ENCODE peak calls at places on chromosomes 4 and X, in seven cellular contexts. One of them, this sample, is unnamed.

GRCh38 chrX:23662187-23662586 is 5.1 kb upstream of the PRDX4 start:
- DNase-seq in MCF 10A: no peak
- DNase-seq in cardiac muscle cell: no peak
- DNase-seq in WERI-Rb-1: no peak
- DNase-seq in astrocyte of the spinal cord: no peak
- DNase-seq in esophagus squamous epithelium: no peak
- DNase-seq in tibial nerve: no peak
- DNase-seq in this sample: no peak

GRCh38 chrX:120517936-120518335 is 42.8 kb downstream of the CUL4B start:
- DNase-seq in MCF 10A: peak
- DNase-seq in tibial nerve: no peak
- DNase-seq in cardiac muscle cell: no peak
- DNase-seq in esophagus squamous epithelium: no peak
- DNase-seq in astrocyte of the spinal cord: peak
- DNase-seq in WERI-Rb-1: no peak
- DNase-seq in this sample: no peak

GRCh38 chr4:87975466-87975865 is at the start of gene SPP1:
- DNase-seq in tibial nerve: no peak
- DNase-seq in WERI-Rb-1: no peak
- DNase-seq in MCF 10A: peak
- DNase-seq in cardiac muscle cell: peak
- DNase-seq in astrocyte of the spinal cord: peak
- DNase-seq in esophagus squamous epithelium: no peak
- DNase-seq in this sample: peak

GRCh38 chr4:168995537-168996295 is 14.3 kb downstream of the CBR4 start:
- DNase-seq in MCF 10A: peak
- DNase-seq in astrocyte of the spinal cord: peak
- DNase-seq in tibial nerve: no peak
- DNase-seq in esophagus squamous epithelium: no peak
- DNase-seq in cardiac muscle cell: no peak
- DNase-seq in WERI-Rb-1: no peak
- DNase-seq in this sample: no peak

GRCh38 chr4:185782523-185782922 is 29.5 kb downstream of the SORBS2 start:
- DNase-seq in MCF 10A: no peak
- DNase-seq in WERI-Rb-1: no peak
- DNase-seq in esophagus squamous epithelium: no peak
- DNase-seq in tibial nerve: no peak
- DNase-seq in cardiac muscle cell: no peak
- DNase-seq in astrocyte of the spinal cord: peak
- DNase-seq in this sample: no peak

GRCh38 chrX:38929966-38930421 is 128.7 kb downstream of the MID1IP1 start:
- DNase-seq in MCF 10A: peak
- DNase-seq in astrocyte of the spinal cord: peak
- DNase-seq in esophagus squamous epithelium: no peak
- DNase-seq in cardiac muscle cell: peak
- DNase-seq in tibial nerve: no peak
- DNase-seq in WERI-Rb-1: no peak
- DNase-seq in this sample: no peak

GRCh38 chr4:103002551-103002950 is 17.0 kb downstream of the SLC9B1 start:
- DNase-seq in esophagus squamous epithelium: no peak
- DNase-seq in WERI-Rb-1: no peak
- DNase-seq in astrocyte of the spinal cord: peak
- DNase-seq in tibial nerve: no peak
- DNase-seq in MCF 10A: peak
- DNase-seq in cardiac muscle cell: peak
- DNase-seq in this sample: no peak

GRCh38 chr4:41725254-41725653 is 23.3 kb downstream of the PHOX2B start:
- DNase-seq in esophagus squamous epithelium: no peak
- DNase-seq in tibial nerve: no peak
- DNase-seq in cardiac muscle cell: no peak
- DNase-seq in WERI-Rb-1: peak
- DNase-seq in astrocyte of the spinal cord: no peak
- DNase-seq in MCF 10A: no peak
- DNase-seq in this sample: no peak

GRCh38 chrX:9677098-9677739 is 88.4 kb downstream of the GPR143 start:
- DNase-seq in MCF 10A: no peak
- DNase-seq in tibial nerve: no peak
- DNase-seq in esophagus squamous epithelium: no peak
- DNase-seq in astrocyte of the spinal cord: peak
- DNase-seq in cardiac muscle cell: no peak
- DNase-seq in WERI-Rb-1: no peak
- DNase-seq in this sample: peak

GRCh38 chr4:1578968-1579833 is 104.9 kb downstream of the FAM53A start:
- DNase-seq in MCF 10A: peak
- DNase-seq in astrocyte of the spinal cord: peak
- DNase-seq in cardiac muscle cell: peak
- DNase-seq in tibial nerve: peak
- DNase-seq in esophagus squamous epithelium: peak
- DNase-seq in WERI-Rb-1: peak
- DNase-seq in this sample: peak

GRCh38 chrX:81195712-81196111 is 6.0 kb downstream of the HMGN5 start:
- DNase-seq in tibial nerve: peak
- DNase-seq in cardiac muscle cell: peak
- DNase-seq in WERI-Rb-1: peak
- DNase-seq in esophagus squamous epithelium: no peak
- DNase-seq in astrocyte of the spinal cord: peak
- DNase-seq in MCF 10A: peak
- DNase-seq in this sample: peak

GRCh38 chr4:125097729-125098128 is 217.0 kb upstream of the FAT4 start:
- DNase-seq in esophagus squamous epithelium: no peak
- DNase-seq in WERI-Rb-1: no peak
- DNase-seq in cardiac muscle cell: no peak
- DNase-seq in astrocyte of the spinal cord: no peak
- DNase-seq in MCF 10A: peak
- DNase-seq in tibial nerve: no peak
- DNase-seq in this sample: no peak

GRCh38 chrX:115588180-115588579 is 27.2 kb downstream of the PLS3 start:
- DNase-seq in cardiac muscle cell: no peak
- DNase-seq in astrocyte of the spinal cord: no peak
- DNase-seq in esophagus squamous epithelium: no peak
- DNase-seq in WERI-Rb-1: no peak
- DNase-seq in MCF 10A: no peak
- DNase-seq in tibial nerve: no peak
- DNase-seq in this sample: no peak

GRCh38 chr4:8410641-8411271 is 29.8 kb downstream of the ACOX3 start:
- DNase-seq in astrocyte of the spinal cord: peak
- DNase-seq in esophagus squamous epithelium: no peak
- DNase-seq in MCF 10A: peak
- DNase-seq in tibial nerve: peak
- DNase-seq in cardiac muscle cell: peak
- DNase-seq in WERI-Rb-1: peak
- DNase-seq in this sample: no peak

GRCh38 chr4:10655968-10656367 is 28.6 kb downstream of the CLNK start:
- DNase-seq in tibial nerve: no peak
- DNase-seq in MCF 10A: peak
- DNase-seq in WERI-Rb-1: no peak
- DNase-seq in cardiac muscle cell: no peak
- DNase-seq in esophagus squamous epithelium: no peak
- DNase-seq in astrocyte of the spinal cord: peak
- DNase-seq in this sample: no peak

GRCh38 chr4:68927165-68927564 is 24.4 kb downstream of the UGT2A3 start:
- DNase-seq in tibial nerve: no peak
- DNase-seq in cardiac muscle cell: no peak
- DNase-seq in astrocyte of the spinal cord: no peak
- DNase-seq in WERI-Rb-1: no peak
- DNase-seq in esophagus squamous epithelium: no peak
- DNase-seq in MCF 10A: peak
- DNase-seq in this sample: no peak

GRCh38 chr4:20422398-20422797 is 170.7 kb downstream of the SLIT2 start:
- DNase-seq in cardiac muscle cell: peak
- DNase-seq in MCF 10A: peak
- DNase-seq in tibial nerve: no peak
- DNase-seq in astrocyte of the spinal cord: peak
- DNase-seq in WERI-Rb-1: peak
- DNase-seq in esophagus squamous epithelium: no peak
- DNase-seq in this sample: peak

GRCh38 chr4:4663028-4663427 is 121.2 kb upstream of the STX18 start:
- DNase-seq in MCF 10A: peak
- DNase-seq in WERI-Rb-1: no peak
- DNase-seq in cardiac muscle cell: no peak
- DNase-seq in tibial nerve: no peak
- DNase-seq in esophagus squamous epithelium: no peak
- DNase-seq in astrocyte of the spinal cord: peak
- DNase-seq in this sample: no peak

GRCh38 chr4:94000559-94000958 is 172.0 kb downstream of the ATOH1 start:
- DNase-seq in tibial nerve: no peak
- DNase-seq in astrocyte of the spinal cord: no peak
- DNase-seq in MCF 10A: peak
- DNase-seq in esophagus squamous epithelium: no peak
- DNase-seq in cardiac muscle cell: no peak
- DNase-seq in WERI-Rb-1: no peak
- DNase-seq in this sample: no peak
- TF ChIP-seq CTCF in tibial nerve: no peak
- TF ChIP-seq CTCF in astrocyte of the spinal cord: no peak
- TF ChIP-seq CTCF in MCF 10A: no peak
- TF ChIP-seq CTCF in esophagus squamous epithelium: no peak
- TF ChIP-seq CTCF in cardiac muscle cell: no peak
- TF ChIP-seq CTCF in WERI-Rb-1: no peak
- TF ChIP-seq CTCF in this sample: no peak

GRCh38 chr4:92599044-92599443 is 295.3 kb downstream of the GRID2 start:
- DNase-seq in astrocyte of the spinal cord: peak
- DNase-seq in MCF 10A: peak
- DNase-seq in esophagus squamous epithelium: no peak
- DNase-seq in WERI-Rb-1: no peak
- DNase-seq in cardiac muscle cell: no peak
- DNase-seq in tibial nerve: no peak
- DNase-seq in this sample: no peak

GRCh38 chr4:92606227-92606626 is 302.5 kb downstream of the GRID2 start:
- DNase-seq in MCF 10A: no peak
- DNase-seq in esophagus squamous epithelium: no peak
- DNase-seq in cardiac muscle cell: no peak
- DNase-seq in astrocyte of the spinal cord: no peak
- DNase-seq in tibial nerve: no peak
- DNase-seq in WERI-Rb-1: no peak
- DNase-seq in this sample: no peak

DNA sequence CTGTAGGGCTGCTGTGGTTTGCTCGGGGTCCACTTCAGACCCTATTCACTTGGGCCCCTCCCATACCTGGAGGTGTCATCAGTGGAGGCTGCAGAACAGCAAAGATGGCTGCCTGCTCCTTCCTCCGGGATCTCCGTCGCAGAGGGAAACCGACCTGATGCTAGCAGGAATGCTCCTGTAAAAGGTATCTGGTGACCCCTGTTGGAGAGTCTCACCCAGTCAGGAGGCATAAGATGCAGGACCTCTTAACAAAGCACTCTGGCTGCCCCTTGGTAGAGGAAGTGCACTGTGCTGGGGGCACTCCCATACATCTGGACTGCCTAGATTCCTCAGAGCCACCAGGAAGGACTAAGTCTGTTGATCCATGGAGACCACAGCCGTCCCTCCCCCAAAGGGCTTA is 296.9 kb downstream of the GRID2 start:
- DNase-seq in cardiac muscle cell: peak
- DNase-seq in astrocyte of the spinal cord: no peak
- DNase-seq in esophagus squamous epithelium: no peak
- DNase-seq in WERI-Rb-1: peak
- DNase-seq in tibial nerve: no peak
- DNase-seq in MCF 10A: no peak
- DNase-seq in this sample: no peak
- TF ChIP-seq CTCF in cardiac muscle cell: no peak
- TF ChIP-seq CTCF in astrocyte of the spinal cord: no peak
- TF ChIP-seq CTCF in esophagus squamous epithelium: no peak
- TF ChIP-seq CTCF in WERI-Rb-1: peak
- TF ChIP-seq CTCF in tibial nerve: no peak
- TF ChIP-seq CTCF in MCF 10A: no peak
- TF ChIP-seq CTCF in this sample: no peak

GRCh38 chr4:2756691-2757350 is 685 bp upstream of the TNIP2 start:
- DNase-seq in cardiac muscle cell: no peak
- DNase-seq in esophagus squamous epithelium: no peak
- DNase-seq in tibial nerve: no peak
- DNase-seq in WERI-Rb-1: no peak
- DNase-seq in astrocyte of the spinal cord: no peak
- DNase-seq in MCF 10A: no peak
- DNase-seq in this sample: no peak

GRCh38 chr4:2763511-2763967 is 7.4 kb upstream of the TNIP2 start:
- DNase-seq in MCF 10A: no peak
- DNase-seq in esophagus squamous epithelium: no peak
- DNase-seq in cardiac muscle cell: no peak
- DNase-seq in WERI-Rb-1: no peak
- DNase-seq in tibial nerve: no peak
- DNase-seq in astrocyte of the spinal cord: no peak
- DNase-seq in this sample: no peak

GRCh38 chr4:2757426-2757825 is 1.3 kb upstream of the TNIP2 start:
- DNase-seq in astrocyte of the spinal cord: no peak
- DNase-seq in MCF 10A: no peak
- DNase-seq in WERI-Rb-1: no peak
- DNase-seq in cardiac muscle cell: no peak
- DNase-seq in tibial nerve: no peak
- DNase-seq in esophagus squamous epithelium: no peak
- DNase-seq in this sample: no peak

GRCh38 chr4:2762048-2762447 is 5.9 kb upstream of the TNIP2 start:
- DNase-seq in esophagus squamous epithelium: no peak
- DNase-seq in MCF 10A: no peak
- DNase-seq in WERI-Rb-1: no peak
- DNase-seq in tibial nerve: no peak
- DNase-seq in astrocyte of the spinal cord: no peak
- DNase-seq in cardiac muscle cell: no peak
- DNase-seq in this sample: no peak

DNA sequence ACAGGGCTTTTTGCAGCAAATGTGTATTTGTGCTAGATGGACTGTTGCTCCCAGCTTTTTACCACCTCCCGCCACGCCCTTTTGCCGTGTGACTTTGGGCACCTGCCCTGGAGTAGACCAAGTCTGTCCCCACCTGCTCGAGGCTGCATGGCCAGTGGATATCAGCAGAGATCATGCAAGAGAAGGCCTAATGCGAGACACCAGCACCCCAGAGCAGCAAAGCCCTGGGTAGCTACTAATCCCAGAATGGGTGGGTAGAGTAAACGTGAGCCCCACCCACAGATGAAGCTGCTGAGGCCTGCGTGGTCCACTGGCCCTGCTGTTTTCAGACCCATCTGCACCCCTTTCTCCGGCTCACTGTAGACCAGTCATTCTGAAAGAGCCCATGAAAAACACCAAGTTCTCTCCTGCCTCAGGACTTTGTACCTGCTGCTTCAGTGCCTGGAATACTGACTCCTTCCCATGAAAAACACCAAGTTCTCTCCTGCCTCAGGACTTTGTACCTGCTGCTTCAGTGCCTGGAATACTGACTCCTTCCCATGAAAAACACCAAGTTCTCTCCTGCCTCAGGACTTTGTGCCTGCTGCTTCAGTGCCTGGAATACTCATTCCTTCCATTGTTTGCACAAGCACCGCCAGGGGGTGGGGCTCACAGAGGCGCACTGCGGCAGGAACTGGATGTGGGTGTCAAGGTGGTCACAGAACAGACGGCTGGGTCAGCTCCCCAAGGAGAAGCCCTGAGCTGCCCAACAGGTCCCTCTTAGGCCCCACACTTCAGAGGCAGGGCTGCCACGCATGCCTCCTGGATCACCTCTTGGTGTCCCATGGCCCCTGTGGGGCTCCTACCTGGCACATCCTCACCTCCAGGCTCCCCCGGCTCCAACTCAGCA is 5.1 kb upstream of the TNIP2 start:
- DNase-seq in esophagus squamous epithelium: no peak
- DNase-seq in MCF 10A: peak
- DNase-seq in WERI-Rb-1: no peak
- DNase-seq in tibial nerve: no peak
- DNase-seq in cardiac muscle cell: no peak
- DNase-seq in astrocyte of the spinal cord: peak
- DNase-seq in this sample: no peak
- TF ChIP-seq CTCF in esophagus squamous epithelium: no peak
- TF ChIP-seq CTCF in MCF 10A: no peak
- TF ChIP-seq CTCF in WERI-Rb-1: no peak
- TF ChIP-seq CTCF in tibial nerve: no peak
- TF ChIP-seq CTCF in cardiac muscle cell: no peak
- TF ChIP-seq CTCF in astrocyte of the spinal cord: peak
- TF ChIP-seq CTCF in this sample: no peak

GRCh38 chr4:122576261-122577188 is 44.3 kb downstream of the IL21 start:
- DNase-seq in astrocyte of the spinal cord: peak
- DNase-seq in cardiac muscle cell: peak
- DNase-seq in tibial nerve: peak
- DNase-seq in MCF 10A: peak
- DNase-seq in WERI-Rb-1: no peak
- DNase-seq in esophagus squamous epithelium: no peak
- DNase-seq in this sample: peak
- TF ChIP-seq CTCF in astrocyte of the spinal cord: peak
- TF ChIP-seq CTCF in cardiac muscle cell: peak
- TF ChIP-seq CTCF in tibial nerve: peak
- TF ChIP-seq CTCF in MCF 10A: peak
- TF ChIP-seq CTCF in WERI-Rb-1: peak
- TF ChIP-seq CTCF in esophagus squamous epithelium: peak
- TF ChIP-seq CTCF in this sample: peak

This sample was measured in GM13977.